ENCODE peak calls at places on chromosomes 11 and 22, in four cellular contexts. D is upper lobe of right lung, L is fibroblast of mammary gland, R is A549. E is an unnamed sample.

GRCh38 chr11:116424615-116425261 is 348.0 kb downstream of the BUD13 start:
- DNase-seq in L (no peak), D (no peak), R (no peak), E (no peak)

GRCh38 chr11:70124321-70125061 is 46.4 kb downstream of the ANO1 start:
- DNase-seq in L (no peak), R (no peak), D (no peak), E (no peak)

GRCh38 chr22:47043835-47044721 is 281.6 kb downstream of the TBC1D22A start:
- DNase-seq in D (peak; percentile 66), L (peak; percentile 14), R (no peak), E (peak; percentile 17)

GRCh38 chr11:78100276-78101040 is 20.8 kb upstream of the NDUFC2 start:
- DNase-seq in R (no peak), D (no peak), L (no peak), E (no peak)

GRCh38 chr11:95764267-95764898 is 25.2 kb downstream of the FAM76B start:
- DNase-seq in R (peak; percentile 45), L (peak; percentile 73), D (no peak), E (peak; percentile 78)

GRCh38 chr11:57155400-57155799 is 26.4 kb upstream of the LRRC55 start:
- DNase-seq in D (no peak), R (no peak), L (no peak), E (no peak)

GRCh38 chr11:10911907-10912306 is 54.1 kb upstream of the ZBED5 start:
- DNase-seq in R (no peak), D (no peak), L (no peak), E (no peak)

GRCh38 chr22:46272762-46273431 is 5.1 kb downstream of the TTC38 start:
- DNase-seq in D (no peak), R (no peak), L (no peak), E (no peak)

GRCh38 chr11:118895093-118896039 is 11.7 kb downstream of the CXCR5 start:
- DNase-seq in D (no peak), R (no peak), L (no peak), E (no peak)

GRCh38 chr22:45098056-45098455 is 65.7 kb upstream of the NUP50 start:
- DNase-seq in D (no peak), L (no peak), R (no peak), E (no peak)

GRCh38 chr22:46070215-46070721 is 80.1 kb upstream of the PPARA start:
- DNase-seq in D (peak; percentile 89), R (peak; percentile 80), L (peak; percentile 68), E (peak; percentile 36)

GRCh38 chr11:77167791-77168190 is 39.7 kb downstream of the MYO7A start:
- DNase-seq in D (no peak), R (no peak), L (no peak), E (no peak)

GRCh38 chr11:86070435-86071056 is 1.7 kb upstream of the PICALM start:
- DNase-seq in R (no peak), D (no peak), L (no peak), E (no peak)

GRCh38 chr11:43396617-43397016 is 37.9 kb downstream of the TTC17 start:
- DNase-seq in L (no peak), D (no peak), R (no peak), E (no peak)

GRCh38 chr11:65575568-65576231 is at the start of gene EHBP1L1:
- DNase-seq in D (peak; percentile 91), R (peak; percentile 64), L (peak; percentile 58), E (peak; percentile 57)

GRCh38 chr11:77799338-77799737 is 21.2 kb downstream of the RSF1 start:
- DNase-seq in D (no peak), R (no peak), L (no peak), E (no peak)

GRCh38 chr22:22558972-22559603 is at the start of gene PRAME:
- DNase-seq in R (peak; percentile 93), D (peak; percentile 78), L (peak; percentile 55), E (peak; percentile 55)

GRCh38 chr22:40524392-40525249 is 111.9 kb downstream of the MRTFA start:
- DNase-seq in D (no peak), R (peak; percentile 42), L (peak; percentile 47), E (peak; percentile 61)

GRCh38 chr11:111386611-111387150 is 7.6 kb upstream of the POU2AF1 start:
- DNase-seq in L (no peak), R (no peak), D (no peak), E (no peak)

GRCh38 chr22:46054091-46054877 is 77.3 kb upstream of the WNT7B start:
- DNase-seq in D (no peak), L (peak; percentile 83), R (no peak), E (peak; percentile 83)

GRCh38 chr11:2737876-2738275 is 38.1 kb upstream of the KCNQ1OT1 start:
- DNase-seq in R (no peak), L (peak; percentile 23), D (no peak), E (no peak)
- H3K4me3 ChIP-seq in R (no peak overlapping the region), L (no peak overlapping the region), D (no peak overlapping the region), E (no peak overlapping the region)

DNA sequence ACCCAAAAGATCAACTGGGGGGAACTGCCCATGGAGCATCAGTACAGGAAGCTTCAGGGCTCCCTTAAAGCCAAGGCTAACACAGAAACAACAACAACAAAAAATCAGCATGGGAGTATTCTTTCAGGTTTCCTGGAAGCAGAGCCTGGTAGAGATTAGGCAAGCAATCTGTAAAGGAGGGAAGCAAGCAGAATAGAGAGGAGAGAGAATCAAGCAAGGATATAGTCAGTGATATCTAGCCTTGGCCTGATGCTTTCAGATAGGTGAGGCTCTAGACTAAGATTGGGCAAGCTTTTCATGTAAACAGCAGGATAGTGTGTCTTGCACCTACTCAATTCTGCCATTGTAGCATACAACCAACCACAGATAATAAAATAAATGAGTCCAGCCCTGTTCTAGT is 44.4 kb upstream of the FAT3 start:
- DNase-seq in L (no peak), D (no peak), R (no peak), E (no peak)
- H3K4me3 ChIP-seq in L (no peak overlapping the region), D (no peak overlapping the region), R (no peak overlapping the region), E (no peak overlapping the region)

DNA sequence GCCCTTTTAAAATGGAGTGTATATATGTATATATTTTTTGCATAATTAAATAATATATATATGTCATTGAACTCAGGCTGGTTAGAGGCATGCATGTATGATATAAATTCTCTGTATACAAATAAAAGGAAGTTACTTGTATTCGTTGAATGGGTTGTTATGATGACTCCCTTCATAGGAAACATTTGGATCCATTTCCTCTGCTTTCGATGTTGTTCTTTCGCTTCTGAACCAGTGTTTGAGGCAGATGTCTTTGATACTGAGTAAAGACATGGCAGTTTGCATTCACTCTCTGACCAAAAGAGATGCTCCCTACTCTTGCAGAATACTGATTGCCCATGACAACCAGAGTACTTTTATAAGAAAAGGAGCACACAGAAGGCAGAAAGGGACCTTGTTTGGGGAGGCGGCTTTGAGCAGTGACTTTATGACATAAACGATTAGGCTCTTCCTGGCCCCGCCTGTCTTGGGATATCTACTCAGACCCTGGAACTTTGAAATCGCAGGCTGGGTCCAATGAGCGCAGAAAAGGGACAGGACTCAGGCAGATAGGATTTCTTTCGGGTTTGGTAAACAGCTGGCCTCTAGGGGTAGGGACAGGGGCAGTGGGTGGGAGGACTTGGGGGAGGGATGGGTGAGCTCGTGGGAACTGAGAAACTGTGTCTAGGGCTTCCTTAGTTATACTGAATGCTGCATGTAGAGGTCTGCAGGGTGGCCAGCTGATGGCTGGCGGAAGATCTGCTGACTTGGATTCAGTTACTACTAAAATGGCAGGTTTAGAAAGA is 23.2 kb downstream of the TIMP3 start:
- DNase-seq in L (no peak), D (no peak), R (no peak), E (peak; percentile 28)
- H3K4me3 ChIP-seq in L (no peak overlapping the region), D (no peak overlapping the region), R (no peak overlapping the region), E (no peak overlapping the region)

GRCh38 chr11:79744941-79745340 is 304.1 kb upstream of the TENM4 start:
- DNase-seq in R (no peak), D (no peak), L (no peak), E (no peak)
- H3K4me3 ChIP-seq in R (no peak overlapping the region), D (no peak overlapping the region), L (no peak overlapping the region), E (no peak overlapping the region)

DNA sequence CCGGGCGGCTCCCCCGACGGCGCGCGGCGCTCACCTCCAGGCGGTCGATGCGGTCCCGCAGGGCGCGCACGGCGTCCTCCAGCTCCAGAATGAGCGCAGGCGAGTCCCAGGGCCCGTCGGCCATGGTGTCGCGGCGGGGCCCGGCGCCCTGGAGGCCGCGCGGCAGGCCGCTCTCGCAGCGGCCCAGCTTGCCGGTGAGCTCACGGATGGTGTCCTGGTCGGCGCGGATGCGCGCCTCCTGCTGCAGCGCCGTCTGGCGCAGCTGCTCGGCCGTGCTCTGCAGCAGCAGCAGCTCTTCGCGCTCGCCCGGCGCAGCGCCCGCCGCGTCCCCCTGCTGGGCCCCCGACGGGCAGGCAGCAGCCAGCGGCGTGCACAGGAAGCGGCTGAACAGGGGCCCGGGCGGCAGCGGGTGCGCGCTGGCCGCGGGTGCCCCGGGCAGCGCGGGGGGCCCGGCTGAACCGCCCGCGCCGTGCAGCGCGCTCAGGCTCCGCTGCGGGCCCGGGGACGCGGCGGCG is 570 bp downstream of the NPTXR start:
- DNase-seq in D (peak; percentile 75), L (peak; percentile 52), R (peak; percentile 68), E (peak; percentile 79)
- H3K4me3 ChIP-seq in D (peak overlapping the region; percentile 44), L (no peak overlapping the region), R (peak overlapping the region; percentile 74), E (peak overlapping the region; percentile 29)

GRCh38 chr11:71282581-71283351 is 30.4 kb upstream of the SHANK2 start:
- DNase-seq in L (no peak), D (peak; percentile 52), R (no peak), E (no peak)

GRCh38 chr11:71285111-71285510 is 32.7 kb upstream of the SHANK2 start:
- DNase-seq in L (no peak), R (no peak), D (no peak), E (no peak)

GRCh38 chr11:71283960-71284359 is 31.6 kb upstream of the SHANK2 start:
- DNase-seq in D (peak; percentile 89), R (no peak), L (no peak), E (no peak)

GRCh38 chr11:71284525-71285092 is 32.2 kb upstream of the SHANK2 start:
- DNase-seq in D (no peak), R (no peak), L (no peak), E (no peak)

DNA sequence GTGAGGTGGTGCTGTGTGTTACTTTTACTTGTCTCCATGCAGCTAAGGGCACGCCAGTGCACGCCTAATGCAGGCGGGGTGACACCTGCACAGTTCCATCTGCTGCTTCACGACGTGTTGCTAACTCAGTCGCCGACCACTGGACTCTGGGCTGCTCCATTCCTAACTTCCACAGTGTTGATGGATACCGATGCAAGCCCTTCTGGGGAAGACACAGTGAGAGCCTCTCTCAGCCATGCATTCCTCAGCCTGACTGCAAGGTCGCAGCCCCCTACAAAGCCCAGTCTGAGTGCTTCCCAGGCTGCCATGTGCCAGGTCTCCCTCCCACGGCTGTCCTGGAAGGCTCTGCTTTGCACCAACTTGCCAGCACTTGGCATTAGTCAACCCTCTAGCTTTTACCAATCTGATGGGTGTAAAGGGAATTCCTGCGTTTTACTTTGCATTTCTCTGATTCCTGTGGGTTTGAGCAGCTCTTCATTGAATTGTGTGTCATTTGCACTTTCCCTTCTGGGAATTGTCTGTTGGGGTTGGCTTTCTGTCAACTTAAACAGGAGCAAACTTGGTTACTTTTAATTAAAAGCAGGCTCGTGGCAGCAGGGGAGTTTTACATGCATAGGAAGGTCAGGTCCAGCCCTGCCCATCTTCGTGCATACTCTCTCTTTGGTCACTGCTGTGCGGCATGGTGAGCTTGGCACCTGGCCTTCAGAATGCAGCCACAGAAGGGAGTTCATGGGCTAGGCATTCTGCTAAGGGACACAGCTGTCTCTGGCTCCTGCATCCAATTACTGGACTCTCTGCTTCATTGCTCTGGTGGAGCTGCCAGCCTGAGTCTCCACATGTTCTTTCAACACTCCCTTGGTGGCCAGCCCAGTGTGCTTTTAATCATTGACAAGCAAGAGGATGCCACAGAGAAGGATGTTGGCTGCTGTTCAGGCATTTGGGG is 34.6 kb upstream of the SHANK2 start:
- DNase-seq in L (peak; percentile 98), R (peak; percentile 62), D (peak; percentile 68), E (peak; percentile 61)
- H3K4me3 ChIP-seq in L (no peak overlapping the region), R (no peak overlapping the region), D (no peak overlapping the region), E (no peak overlapping the region)